ENCODE peak calls at places on chromosome 11, in seven cellular contexts. R is activated gamma-delta T cell treated with Interleukin-2 at 50 U/mL for 16 hours, V is adrenal gland, H is Kasumi-1, G is amniotic epithelial cell, M is lung, T is astrocyte. E is an unnamed sample.

GRCh38 chr11:90250970-90251369 is 28.1 kb upstream of the CHORDC1 start:
- DNase-seq in R (no peak), V (no peak), H (peak), G (no peak), M (no peak), T (no peak), E (no peak)

GRCh38 chr11:67611165-67611564 is 4.4 kb downstream of the NDUFV1 start:
- DNase-seq in R (no peak), V (no peak), H (no peak), G (no peak), M (no peak), T (no peak), E (no peak)

GRCh38 chr11:109794501-109794900 is 298.7 kb upstream of the ZC3H12C start:
- DNase-seq in R (no peak), V (no peak), H (no peak), G (peak), M (no peak), T (peak), E (no peak)

GRCh38 chr11:1521382-1522080 is 35.0 kb upstream of the MOB2 start:
- DNase-seq in R (no peak), V (no peak), H (no peak), G (no peak), M (no peak), T (no peak), E (no peak)

GRCh38 chr11:19958218-19958617 is 202.1 kb downstream of the DBX1 start:
- DNase-seq in R (no peak), V (no peak), H (no peak), G (no peak), M (no peak), T (no peak), E (no peak)

GRCh38 chr11:118084247-118084646 is 2.5 kb downstream of the SMIM35 start:
- DNase-seq in R (no peak), V (no peak), H (peak), G (peak), M (no peak), T (no peak), E (no peak)

GRCh38 chr11:78000193-78000592 is 5.7 kb upstream of the INTS4 start:
- DNase-seq in R (peak), V (peak), H (peak), G (peak), M (peak), T (peak), E (no peak)

GRCh38 chr11:11078344-11078743 is 220.5 kb upstream of the ZBED5 start:
- DNase-seq in R (no peak), V (no peak), H (no peak), G (peak), M (no peak), T (no peak), E (no peak)

GRCh38 chr11:61509058-61510029 is 795 bp downstream of the LRRC10B start:
- DNase-seq in R (peak), V (peak), H (peak), G (peak), M (peak), T (peak), E (peak)

GRCh38 chr11:113435190-113435968 is 39.8 kb downstream of the DRD2 start:
- DNase-seq in R (no peak), V (no peak), H (no peak), G (no peak), M (no peak), T (no peak), E (no peak)